ENCODE peak calls at places on chromosomes 6 and 20, in nine cellular contexts. U, Q, R, I, T, X, J, K and M are unnamed samples.

GRCh38 chr6:136284909-136285308 is 4.7 kb downstream of the BCLAF1 start:
- DNase-seq in U (no peak), Q (peak), R (no peak), I (no peak), T (peak), X (peak), J (no peak), K (peak), M (no peak)

GRCh38 chr20:44422083-44422482 is 53.6 kb upstream of the TTPAL start:
- DNase-seq in U (no peak), Q (peak), R (no peak), I (no peak), T (no peak), X (peak), J (no peak), K (no peak), M (no peak)

GRCh38 chr20:6418732-6419131 is 295.9 kb upstream of the FERMT1 start:
- DNase-seq in U (no peak), Q (no peak), R (no peak), I (no peak), T (no peak), X (no peak), J (no peak), K (no peak), M (no peak)

GRCh38 chr6:1135726-1136414 is 176.0 kb upstream of the FOXQ1 start:
- DNase-seq in U (no peak), Q (no peak), R (no peak), I (no peak), T (no peak), X (no peak), J (no peak), K (peak), M (no peak)

GRCh38 chr6:77034161-77034560 is 429.1 kb downstream of the HTR1B start:
- DNase-seq in U (no peak), Q (peak), R (peak), I (no peak), T (peak), X (peak), J (peak), K (peak), M (no peak)

GRCh38 chr20:58109126-58109880 is 119.2 kb downstream of the ANKRD60 start:
- DNase-seq in U (no peak), Q (peak), R (no peak), I (no peak), T (no peak), X (peak), J (no peak), K (peak), M (no peak)

GRCh38 chr6:82589509-82590206 is 226.0 kb downstream of the TPBG start:
- DNase-seq in U (peak), Q (peak), R (no peak), I (no peak), T (peak), X (peak), J (peak), K (peak), M (no peak)

GRCh38 chr6:165846123-165846966 is 183.3 kb upstream of the PDE10A start:
- DNase-seq in U (no peak), Q (peak), R (no peak), I (no peak), T (no peak), X (peak), J (no peak), K (no peak), M (no peak)

GRCh38 chr6:148602136-148602535 is 144.7 kb upstream of the UST start:
- DNase-seq in U (no peak), Q (no peak), R (no peak), I (no peak), T (no peak), X (no peak), J (no peak), K (no peak), M (no peak)

GRCh38 chr6:165872311-165872710 is 209.3 kb upstream of the PDE10A start:
- DNase-seq in U (no peak), Q (no peak), R (no peak), I (no peak), T (no peak), X (no peak), J (no peak), K (no peak), M (no peak)

GRCh38 chr6:110628330-110628729 is 151.9 kb upstream of the SLC22A16 start:
- DNase-seq in U (no peak), Q (peak), R (no peak), I (no peak), T (peak), X (peak), J (no peak), K (peak), M (no peak)

GRCh38 chr6:88490865-88491264 is 324.7 kb upstream of the CNR1 start:
- DNase-seq in U (no peak), Q (peak), R (no peak), I (no peak), T (no peak), X (no peak), J (no peak), K (peak), M (no peak)

GRCh38 chr20:44033344-44033743 is 118.7 kb downstream of the TOX2 start:
- DNase-seq in U (no peak), Q (peak), R (no peak), I (no peak), T (no peak), X (no peak), J (no peak), K (peak), M (no peak)

GRCh38 chr6:39048481-39049399 is at the start of gene GLP1R:
- DNase-seq in U (peak), Q (no peak), R (peak), I (no peak), T (no peak), X (no peak), J (peak), K (no peak), M (no peak)

GRCh38 chr6:403659-404655 is 12.4 kb downstream of the IRF4 start:
- DNase-seq in U (no peak), Q (no peak), R (no peak), I (no peak), T (no peak), X (no peak), J (no peak), K (no peak), M (no peak)

GRCh38 chr6:43070028-43070632 is 6.0 kb upstream of the PTK7 start:
- DNase-seq in U (peak), Q (peak), R (peak), I (no peak), T (no peak), X (no peak), J (no peak), K (peak), M (peak)

GRCh38 chr6:44430322-44430721 is 42.8 kb downstream of the CDC5L start:
- DNase-seq in U (no peak), Q (peak), R (no peak), I (no peak), T (peak), X (no peak), J (no peak), K (peak), M (no peak)

GRCh38 chr6:37714836-37715425 is 17.2 kb upstream of the MDGA1 start:
- DNase-seq in U (no peak), Q (no peak), R (no peak), I (no peak), T (no peak), X (no peak), J (no peak), K (peak), M (no peak)

GRCh38 chr20:10864076-10864672 is 190.4 kb upstream of the JAG1 start:
- DNase-seq in U (peak), Q (peak), R (no peak), I (peak), T (no peak), X (peak), J (peak), K (peak), M (no peak)

GRCh38 chr6:14016930-14017625 is 92.3 kb downstream of the RNF182 start:
- DNase-seq in U (no peak), Q (peak), R (no peak), I (no peak), T (no peak), X (no peak), J (no peak), K (no peak), M (no peak)

GRCh38 chr6:15582499-15582898 is 80.3 kb downstream of the DTNBP1 start:
- DNase-seq in U (no peak), Q (no peak), R (no peak), I (no peak), T (no peak), X (no peak), J (no peak), K (no peak), M (no peak)

GRCh38 chr6:153032255-153032882 is 29.9 kb upstream of the MTRF1L start:
- DNase-seq in U (no peak), Q (peak), R (peak), I (no peak), T (peak), X (peak), J (no peak), K (peak), M (no peak)

GRCh38 chr6:156420172-156420993 is 356.8 kb upstream of the ARID1B start:
- DNase-seq in U (no peak), Q (peak), R (no peak), I (no peak), T (no peak), X (no peak), J (no peak), K (peak), M (no peak)

GRCh38 chr20:2390971-2391675 is 10.4 kb downstream of the TGM6 start:
- DNase-seq in U (no peak), Q (no peak), R (no peak), I (no peak), T (no peak), X (no peak), J (no peak), K (no peak), M (no peak)

GRCh38 chr20:41650221-41650948 is 32.2 kb upstream of the CHD6 start:
- DNase-seq in U (peak), Q (no peak), R (no peak), I (peak), T (no peak), X (no peak), J (no peak), K (no peak), M (peak)

GRCh38 chr6:25014806-25015560 is 79.2 kb upstream of the RIPOR2 start:
- DNase-seq in U (no peak), Q (peak), R (no peak), I (no peak), T (peak), X (no peak), J (no peak), K (peak), M (no peak)

GRCh38 chr6:147837540-147837939 is 329.1 kb downstream of the SAMD5 start:
- DNase-seq in U (no peak), Q (no peak), R (no peak), I (no peak), T (no peak), X (peak), J (no peak), K (no peak), M (no peak)

GRCh38 chr6:9543649-9544048 is 871.2 kb downstream of the TFAP2A start:
- DNase-seq in U (no peak), Q (no peak), R (no peak), I (no peak), T (no peak), X (no peak), J (no peak), K (no peak), M (no peak)

GRCh38 chr6:11231564-11232176 is 798 bp downstream of the NEDD9 start:
- DNase-seq in U (no peak), Q (no peak), R (peak), I (no peak), T (no peak), X (no peak), J (no peak), K (no peak), M (peak)

GRCh38 chr6:110549277-110549676 is 72.9 kb upstream of the SLC22A16 start:
- DNase-seq in U (no peak), Q (no peak), R (no peak), I (no peak), T (no peak), X (no peak), J (no peak), K (no peak), M (no peak)

GRCh38 chr6:152952866-152953509 is 29.9 kb downstream of the FBXO5 start:
- DNase-seq in U (no peak), Q (peak), R (peak), I (no peak), T (no peak), X (peak), J (no peak), K (peak), M (peak)

GRCh38 chr6:170225852-170226417 is 64.9 kb downstream of the DLL1 start:
- DNase-seq in U (no peak), Q (no peak), R (no peak), I (peak), T (no peak), X (peak), J (no peak), K (no peak), M (peak)

GRCh38 chr6:92376711-92377110 is 1042.6 kb downstream of the EPHA7 start:
- DNase-seq in U (no peak), Q (no peak), R (peak), I (no peak), T (no peak), X (no peak), J (no peak), K (no peak), M (no peak)

GRCh38 chr6:152206072-152206818 is 398.8 kb downstream of the ESR1 start:
- DNase-seq in U (peak), Q (peak), R (peak), I (peak), T (no peak), X (no peak), J (peak), K (peak), M (no peak)

GRCh38 chr6:84150680-84151079 is 76.8 kb downstream of the CEP162 start:
- DNase-seq in U (no peak), Q (peak), R (no peak), I (no peak), T (peak), X (peak), J (no peak), K (peak), M (no peak)

DNA sequence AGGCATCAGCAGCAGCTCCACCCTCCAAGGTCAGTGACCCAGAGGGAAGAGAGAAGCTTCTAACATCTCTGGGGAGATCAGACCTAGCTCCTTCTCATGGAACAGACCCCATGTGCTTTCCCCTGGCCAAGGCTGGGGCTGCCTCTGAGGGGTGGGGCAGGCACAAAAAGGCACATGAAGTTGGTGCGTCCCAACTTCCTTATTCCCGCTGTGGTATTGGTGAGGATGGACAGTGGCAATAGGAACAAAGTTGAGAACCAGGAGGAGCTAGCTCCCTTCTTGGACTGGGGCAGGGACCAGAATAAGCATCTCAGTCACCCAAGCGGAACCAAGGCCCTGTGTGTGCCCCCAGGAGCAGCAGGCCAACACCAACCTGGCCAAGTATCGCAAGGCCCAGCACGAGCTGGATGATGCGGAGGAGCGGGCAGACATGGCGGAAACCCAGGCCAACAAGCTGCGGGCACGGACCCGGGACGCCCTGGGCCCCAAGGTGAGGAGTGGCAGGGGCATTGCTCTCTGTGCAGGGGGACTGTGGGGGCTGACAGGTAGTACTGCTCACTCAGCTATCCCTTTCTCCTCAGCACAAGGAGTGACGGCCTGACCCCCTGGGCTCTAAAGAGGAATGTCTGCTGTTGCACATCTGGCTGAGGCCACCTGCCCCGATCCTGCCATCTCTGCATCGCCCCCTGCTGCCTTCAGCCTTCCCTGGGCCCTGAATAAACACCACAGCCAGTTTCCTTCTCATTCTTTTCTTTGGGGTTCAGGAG is 46.1 kb downstream of the MYH7B start:
- DNase-seq in U (no peak), Q (no peak), R (no peak), I (no peak), T (no peak), X (no peak), J (peak), K (no peak), M (no peak)
- TF ChIP-seq CTCF in U (no peak), Q (peak), R (peak), I (no peak), T (peak), X (peak), J (no peak), K (peak), M (peak)

GRCh38 chr6:21522773-21523490 is 70.6 kb upstream of the SOX4 start:
- DNase-seq in U (no peak), Q (no peak), R (no peak), I (no peak), T (no peak), X (no peak), J (peak), K (no peak), M (no peak)
- TF ChIP-seq CTCF in U (no peak), Q (no peak), R (no peak), I (no peak), T (no peak), X (peak), J (no peak), K (peak), M (no peak)

GRCh38 chr20:32451682-32452461 is 93.7 kb downstream of the ASXL1 start:
- DNase-seq in U (no peak), Q (no peak), R (no peak), I (no peak), T (no peak), X (no peak), J (no peak), K (no peak), M (no peak)
- TF ChIP-seq CTCF in U (peak), Q (no peak), R (no peak), I (no peak), T (no peak), X (no peak), J (no peak), K (no peak), M (peak)

GRCh38 chr20:35563834-35564233 is 22.0 kb downstream of the ERGIC3 start:
- DNase-seq in U (no peak), Q (no peak), R (no peak), I (no peak), T (no peak), X (no peak), J (no peak), K (no peak), M (no peak)

GRCh38 chr20:35572838-35573237 is 31.0 kb downstream of the ERGIC3 start:
- DNase-seq in U (no peak), Q (no peak), R (no peak), I (no peak), T (no peak), X (no peak), J (no peak), K (no peak), M (no peak)

GRCh38 chr20:35571566-35571965 is 29.7 kb downstream of the ERGIC3 start:
- DNase-seq in U (no peak), Q (no peak), R (no peak), I (no peak), T (no peak), X (no peak), J (no peak), K (no peak), M (no peak)

GRCh38 chr20:35564905-35565304 is 23.0 kb downstream of the ERGIC3 start:
- DNase-seq in U (no peak), Q (no peak), R (no peak), I (no peak), T (no peak), X (no peak), J (no peak), K (no peak), M (no peak)

GRCh38 chr20:35568645-35569044 is 26.8 kb downstream of the ERGIC3 start:
- DNase-seq in U (peak), Q (no peak), R (no peak), I (no peak), T (no peak), X (no peak), J (peak), K (no peak), M (no peak)
- TF ChIP-seq CTCF in U (peak), Q (no peak), R (no peak), I (no peak), T (peak), X (peak), J (no peak), K (peak), M (peak)

GRCh38 chr6:138663892-138664291 is 109.7 kb upstream of the CCDC28A start:
- DNase-seq in U (no peak), Q (no peak), R (no peak), I (no peak), T (no peak), X (no peak), J (no peak), K (no peak), M (peak)

GRCh38 chr6:138659998-138660397 is 113.6 kb upstream of the CCDC28A start:
- DNase-seq in U (no peak), Q (no peak), R (no peak), I (no peak), T (no peak), X (no peak), J (no peak), K (no peak), M (no peak)

GRCh38 chr6:138664740-138665139 is 108.8 kb upstream of the CCDC28A start:
- DNase-seq in U (no peak), Q (peak), R (no peak), I (no peak), T (no peak), X (no peak), J (no peak), K (no peak), M (no peak)

GRCh38 chr6:138666636-138667035 is 106.9 kb upstream of the CCDC28A start:
- DNase-seq in U (no peak), Q (no peak), R (no peak), I (no peak), T (no peak), X (no peak), J (no peak), K (no peak), M (no peak)

GRCh38 chr6:138662474-138662873 is 111.1 kb upstream of the CCDC28A start:
- DNase-seq in U (no peak), Q (no peak), R (no peak), I (no peak), T (no peak), X (peak), J (no peak), K (peak), M (peak)
- TF ChIP-seq CTCF in U (no peak), Q (no peak), R (no peak), I (no peak), T (no peak), X (no peak), J (no peak), K (no peak), M (no peak)